ENCODE peak calls at places on chromosome 1, in six cellular contexts. Z is stimulated activated CD4-positive, alpha-beta T cell treated with anti-CD3 and anti-CD28 coated beads, TNF-alpha, amount 100 ng/mL, for 1 hour; Q is activated T-cell treated with anti-CD3 and anti-CD28 coated beads, Interleukin-2, amount 50 U/mL, for 4 hours; N is cardiac muscle cell; P is transverse colon; X is activated CD4-positive, alpha-beta T cell treated with anti-CD3 and anti-CD28 coated beads, Interleukin-2, amount 50 U/mL, for 24 hours. B is an unnamed sample.

GRCh38 chr1:66336641-66336991 is 197.3 kb upstream of the SGIP1 start:
- DNase-seq in Z (no peak), Q (no peak), N (no peak), P (no peak), X (no peak), B (no peak)

GRCh38 chr1:235500971-235501540 is 3.2 kb downstream of the B3GALNT2 start:
- DNase-seq in Z (no peak), Q (no peak), N (peak; percentile 4), P (no peak), X (no peak), B (no peak)

GRCh38 chr1:181514298-181515290 is 31.3 kb downstream of the CACNA1E start:
- DNase-seq in Z (no peak), Q (no peak), N (no peak), P (no peak), X (no peak), B (no peak)

GRCh38 chr1:158901623-158902022 is 29.7 kb upstream of the PYHIN1 start:
- DNase-seq in Z (no peak), Q (no peak), N (no peak), P (no peak), X (no peak), B (no peak)

GRCh38 chr1:53314606-53315005 is 13.3 kb downstream of the LRP8 start:
- DNase-seq in Z (no peak), Q (no peak), N (no peak), P (no peak), X (no peak), B (no peak)

GRCh38 chr1:156025873-156026272 is 5.1 kb upstream of the SSR2 start:
- DNase-seq in Z (peak; percentile 2), Q (peak; percentile 10), N (peak; percentile 59), P (peak; percentile 63), X (no peak), B (peak; percentile 12)

GRCh38 chr1:11670747-11671146 is 6.7 kb downstream of the FBXO6 start:
- DNase-seq in Z (no peak), Q (no peak), N (no peak), P (no peak), X (no peak), B (no peak)

GRCh38 chr1:226649244-226649643 is 89.8 kb downstream of the ITPKB start:
- DNase-seq in Z (no peak), Q (no peak), N (no peak), P (no peak), X (no peak), B (no peak)

GRCh38 chr1:108009603-108010195 is 44.7 kb upstream of the VAV3 start:
- DNase-seq in Z (no peak), Q (no peak), N (peak; percentile 35), P (no peak), X (no peak), B (no peak)

GRCh38 chr1:75969550-75969949 is 37.3 kb upstream of the ASB17 start:
- DNase-seq in Z (no peak), Q (no peak), N (no peak), P (no peak), X (no peak), B (no peak)

GRCh38 chr1:23246274-23246673 is 29.0 kb upstream of the HTR1D start:
- DNase-seq in Z (no peak), Q (no peak), N (no peak), P (no peak), X (no peak), B (no peak)